ENCODE peak calls at places on chromosome 1, in six cellular contexts. J, G, S, V, B and U are unnamed samples.

GRCh38 chr1:106526650-106527049 is 529.8 kb upstream of the PRMT6 start:
- DNase-seq in J (no peak), G (no peak), S (no peak), V (no peak), B (no peak), U (no peak)

GRCh38 chr1:168422203-168422848 is 121.5 kb downstream of the XCL2 start:
- DNase-seq in J (no peak), G (peak), S (no peak), V (no peak), B (no peak), U (no peak)

GRCh38 chr1:215526147-215526845 is 40.8 kb upstream of the KCTD3 start:
- DNase-seq in J (peak), G (peak), S (peak), V (peak), B (no peak), U (peak)

GRCh38 chr1:180267761-180268555 is 37.9 kb downstream of the LHX4 start:
- DNase-seq in J (no peak), G (peak), S (no peak), V (no peak), B (no peak), U (no peak)

GRCh38 chr1:212450331-212450881 is 17.7 kb downstream of the NENF start:
- DNase-seq in J (no peak), G (no peak), S (no peak), V (no peak), B (no peak), U (peak)

GRCh38 chr1:27658951-27659496 is 13.0 kb downstream of the IFI6 start:
- DNase-seq in J (no peak), G (peak), S (peak), V (no peak), B (no peak), U (no peak)

GRCh38 chr1:66156144-66156543 is 363.4 kb downstream of the PDE4B start:
- DNase-seq in J (no peak), G (no peak), S (no peak), V (no peak), B (no peak), U (no peak)

GRCh38 chr1:65020774-65021173 is 54.4 kb upstream of the JAK1 start:
- DNase-seq in J (no peak), G (peak), S (no peak), V (peak), B (no peak), U (no peak)

GRCh38 chr1:236124965-236125364 is 17.4 kb upstream of the GPR137B start:
- DNase-seq in J (no peak), G (no peak), S (no peak), V (peak), B (no peak), U (no peak)

GRCh38 chr1:173661763-173662162 is 7.9 kb downstream of the ANKRD45 start:
- DNase-seq in J (no peak), G (no peak), S (no peak), V (no peak), B (no peak), U (no peak)

GRCh38 chr1:53176452-53177344 is 19.9 kb upstream of the CPT2 start:
- DNase-seq in J (no peak), G (no peak), S (no peak), V (no peak), B (no peak), U (peak)

GRCh38 chr1:94962745-94963265 is 35.9 kb upstream of the CNN3 start:
- DNase-seq in J (no peak), G (peak), S (peak), V (peak), B (no peak), U (no peak)

GRCh38 chr1:7948950-7949349 is 8.3 kb upstream of the TNFRSF9 start:
- DNase-seq in J (no peak), G (no peak), S (no peak), V (no peak), B (no peak), U (no peak)

GRCh38 chr1:43466403-43466802 is 12.7 kb upstream of the HYI start:
- DNase-seq in J (no peak), G (no peak), S (no peak), V (no peak), B (no peak), U (no peak)

GRCh38 chr1:165666152-165666551 is 32.2 kb downstream of the ALDH9A1 start:
- DNase-seq in J (no peak), G (no peak), S (no peak), V (no peak), B (no peak), U (no peak)

GRCh38 chr1:29426701-29427279 is 190.5 kb downstream of the PTPRU start:
- DNase-seq in J (no peak), G (no peak), S (no peak), V (no peak), B (no peak), U (peak)

GRCh38 chr1:192610114-192610958 is 25.6 kb upstream of the RGS13 start:
- DNase-seq in J (peak), G (peak), S (no peak), V (no peak), B (no peak), U (peak)

GRCh38 chr1:70311369-70311768 is 43.2 kb downstream of the ANKRD13C start:
- DNase-seq in J (no peak), G (no peak), S (no peak), V (no peak), B (no peak), U (no peak)

GRCh38 chr1:198681247-198681646 is 42.4 kb downstream of the PTPRC start:
- DNase-seq in J (no peak), G (no peak), S (no peak), V (no peak), B (no peak), U (no peak)

GRCh38 chr1:162364498-162364897 is 12.2 kb downstream of the SPATA46 start:
- DNase-seq in J (no peak), G (no peak), S (no peak), V (no peak), B (no peak), U (no peak)

GRCh38 chr1:85372683-85373446 is 92.1 kb downstream of the DDAH1 start:
- DNase-seq in J (no peak), G (no peak), S (no peak), V (peak), B (no peak), U (no peak)

GRCh38 chr1:232147215-232147614 is 482.7 kb downstream of the SIPA1L2 start:
- DNase-seq in J (no peak), G (no peak), S (no peak), V (no peak), B (no peak), U (no peak)

GRCh38 chr1:242828199-242828598 is 303.7 kb upstream of the PLD5 start:
- DNase-seq in J (no peak), G (peak), S (no peak), V (peak), B (no peak), U (peak)

GRCh38 chr1:204398197-204399125 is 13.2 kb downstream of the PPP1R15B start:
- DNase-seq in J (peak), G (peak), S (no peak), V (peak), B (peak), U (peak)

GRCh38 chr1:37473431-37474050 is 839 bp upstream of the ZC3H12A start:
- DNase-seq in J (no peak), G (peak), S (no peak), V (no peak), B (no peak), U (peak)

GRCh38 chr1:28322209-28322608 is 6.6 kb upstream of the MED18 start:
- DNase-seq in J (no peak), G (no peak), S (peak), V (no peak), B (no peak), U (no peak)

GRCh38 chr1:118302145-118302544 is 117.1 kb upstream of the SPAG17 start:
- DNase-seq in J (no peak), G (peak), S (no peak), V (no peak), B (no peak), U (no peak)

GRCh38 chr1:38222906-38223305 is 176.3 kb upstream of the POU3F1 start:
- DNase-seq in J (no peak), G (no peak), S (no peak), V (no peak), B (no peak), U (no peak)

GRCh38 chr1:202698276-202698675 is 12.0 kb downstream of the SYT2 start:
- DNase-seq in J (no peak), G (no peak), S (no peak), V (no peak), B (no peak), U (no peak)

GRCh38 chr1:117633936-117634335 is 28.1 kb downstream of the TENT5C start:
- DNase-seq in J (no peak), G (no peak), S (no peak), V (no peak), B (no peak), U (no peak)

GRCh38 chr1:151680812-151681211 is 35.8 kb downstream of the CELF3 start:
- DNase-seq in J (peak), G (no peak), S (no peak), V (no peak), B (no peak), U (no peak)

GRCh38 chr1:234582626-234583354 is 27.2 kb downstream of the IRF2BP2 start:
- DNase-seq in J (no peak), G (no peak), S (no peak), V (no peak), B (no peak), U (no peak)

GRCh38 chr1:116569776-116570357 is 959 bp downstream of the CD58 start:
- DNase-seq in J (peak), G (peak), S (no peak), V (peak), B (no peak), U (no peak)

GRCh38 chr1:197181982-197182381 is 35.5 kb upstream of the ASPM start:
- DNase-seq in J (no peak), G (no peak), S (no peak), V (no peak), B (no peak), U (no peak)

GRCh38 chr1:197182716-197183115 is 36.2 kb upstream of the ASPM start:
- DNase-seq in J (no peak), G (no peak), S (no peak), V (no peak), B (no peak), U (no peak)

GRCh38 chr1:197178998-197179397 is 32.5 kb upstream of the ASPM start:
- DNase-seq in J (no peak), G (peak), S (no peak), V (peak), B (no peak), U (no peak)

GRCh38 chr1:197183195-197183748 is 36.8 kb upstream of the ASPM start:
- DNase-seq in J (no peak), G (no peak), S (no peak), V (no peak), B (no peak), U (no peak)

DNA sequence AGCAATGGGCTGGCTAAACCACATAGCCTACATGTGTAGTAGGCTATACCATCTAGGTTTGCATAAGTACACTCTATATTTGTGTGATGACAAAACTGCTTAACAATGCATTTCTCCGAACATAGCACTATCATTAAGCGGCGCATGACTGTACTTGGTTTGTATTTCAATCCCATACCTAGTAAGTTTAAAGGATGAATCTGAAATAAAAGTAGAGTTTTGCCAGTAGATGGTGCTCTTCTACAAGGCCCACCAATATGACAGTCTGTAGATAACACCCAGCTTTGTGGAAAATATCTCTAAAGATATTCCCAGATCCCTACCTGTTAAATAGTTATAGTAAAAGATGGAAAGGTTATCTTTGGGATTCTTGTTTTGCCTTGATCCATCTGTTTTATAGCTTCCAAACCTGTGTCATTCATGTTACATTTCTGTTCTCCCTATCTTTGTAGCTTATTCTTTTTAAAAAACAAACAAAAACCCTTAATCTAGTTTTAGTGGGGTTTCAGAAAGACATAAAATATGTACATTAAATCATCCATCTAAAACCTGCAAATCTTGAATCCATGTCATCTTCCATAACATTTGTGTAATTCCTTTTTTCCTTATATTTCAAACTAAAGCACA is 33.9 kb upstream of the ASPM start:
- DNase-seq in J (no peak), G (peak), S (no peak), V (peak), B (no peak), U (peak)
- TF ChIP-seq JUND in J (no peak), G (no peak), S (no peak), V (no peak), B (no peak), U (no peak)

GRCh38 chr1:201305815-201306214 is 22.5 kb downstream of the PKP1 start:
- DNase-seq in J (no peak), G (no peak), S (no peak), V (no peak), B (no peak), U (no peak)
- TF ChIP-seq YY1 in J (no peak), G (no peak), S (no peak), V (no peak), B (no peak), U (no peak)

GRCh38 chr1:187411118-187411517 is 582.4 kb downstream of the PLA2G4A start:
- DNase-seq in J (no peak), G (no peak), S (no peak), V (no peak), B (no peak), U (no peak)
- TF ChIP-seq JUND in J (no peak), G (no peak), S (no peak), V (no peak), B (no peak), U (no peak)

GRCh38 chr1:40477680-40478057 is 579 bp downstream of the ZFP69 start:
- DNase-seq in J (no peak), G (peak), S (no peak), V (no peak), B (no peak), U (no peak)
- TF ChIP-seq YY1 in J (no peak), G (no peak), S (no peak), V (no peak), B (no peak), U (no peak)

GRCh38 chr1:49864597-49864996 is 159.2 kb downstream of the AGBL4 start:
- DNase-seq in J (no peak), G (no peak), S (no peak), V (no peak), B (no peak), U (no peak)
- TF ChIP-seq JUND in J (no peak), G (no peak), S (no peak), V (no peak), B (no peak), U (no peak)

GRCh38 chr1:23843644-23844043 is 18.4 kb upstream of the HMGCL start:
- DNase-seq in J (no peak), G (no peak), S (no peak), V (no peak), B (no peak), U (no peak)

GRCh38 chr1:23837905-23838304 is 12.7 kb upstream of the HMGCL start:
- DNase-seq in J (no peak), G (no peak), S (no peak), V (no peak), B (no peak), U (no peak)

GRCh38 chr1:23836037-23836436 is 10.8 kb upstream of the HMGCL start:
- DNase-seq in J (no peak), G (no peak), S (no peak), V (no peak), B (no peak), U (no peak)

DNA sequence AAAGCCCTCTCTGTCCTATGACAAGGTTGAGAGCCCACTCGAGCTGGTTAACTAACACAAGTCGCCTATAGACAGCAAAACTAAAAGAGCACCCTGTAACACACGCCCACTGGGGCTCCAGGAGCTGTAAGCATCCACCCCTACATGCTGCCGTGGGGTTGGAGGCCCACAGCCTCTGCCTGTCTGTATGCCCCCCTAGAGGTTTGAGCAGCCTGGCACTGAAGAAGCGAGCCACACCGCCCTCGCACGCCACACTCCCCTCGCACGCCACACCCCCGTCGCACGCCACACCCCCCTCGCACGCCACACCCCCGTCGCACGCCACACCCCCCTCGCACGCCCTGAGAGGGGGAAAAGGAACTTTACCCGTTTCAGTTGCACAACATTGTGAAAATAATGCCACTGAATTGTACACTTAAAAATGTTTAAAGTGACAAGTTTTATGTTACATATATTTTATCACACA is 13.2 kb upstream of the HMGCL start:
- DNase-seq in J (peak), G (peak), S (peak), V (peak), B (no peak), U (peak)
- TF ChIP-seq YY1 in J (no peak), G (no peak), S (peak), V (no peak), B (no peak), U (no peak)

DNA sequence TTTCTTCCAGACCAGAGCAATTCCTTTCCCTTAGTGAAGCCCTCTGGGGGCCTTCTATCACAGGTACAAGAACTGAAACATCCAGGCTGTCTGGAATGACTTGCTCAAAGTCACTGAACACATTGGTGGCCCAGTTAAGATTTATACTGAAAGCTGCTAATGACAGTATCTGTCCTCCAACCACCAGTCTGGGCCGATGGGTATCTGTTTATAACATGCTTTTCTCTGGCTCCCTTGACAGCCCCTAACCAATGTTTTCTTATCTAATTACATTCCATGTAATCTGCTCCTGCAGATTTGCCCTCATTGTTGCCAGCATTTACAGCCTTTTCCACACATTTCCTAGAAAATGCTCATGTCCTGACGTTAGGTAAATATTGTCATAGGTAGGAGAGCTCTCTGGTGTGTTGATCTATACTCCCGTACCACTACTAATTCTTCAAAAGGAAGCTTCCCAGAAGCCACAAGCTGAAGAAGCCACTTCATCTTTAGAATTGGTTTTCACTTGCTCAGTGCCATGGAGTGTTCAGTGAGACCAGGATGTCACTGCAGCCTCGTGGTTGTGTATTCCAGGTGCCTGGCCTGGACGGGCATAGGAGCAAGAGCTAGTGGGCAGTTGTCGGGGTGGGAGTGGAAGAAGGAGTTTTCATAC is 163.9 kb downstream of the TSEN15 start:
- DNase-seq in J (no peak), G (no peak), S (no peak), V (no peak), B (no peak), U (peak)
- TF ChIP-seq JUND in J (no peak), G (no peak), S (no peak), V (no peak), B (no peak), U (no peak)